ENCODE peak calls at places on chromosomes 6 and 20, in seven cellular contexts. V, N, S, T, Q, E and K are unnamed samples.

GRCh38 chr6:20678831-20679352 is 144.6 kb downstream of the CDKAL1 start:
- DNase-seq in V (peak), N (no peak), S (no peak), T (peak), Q (no peak), E (no peak), K (no peak)

GRCh38 chr6:30543824-30544223 is 12.5 kb downstream of the GNL1 start:
- DNase-seq in V (no peak), N (no peak), S (no peak), T (no peak), Q (no peak), E (no peak), K (no peak)

GRCh38 chr6:157981395-157982296 is at the start of gene SYNJ2:
- DNase-seq in V (peak), N (peak), S (peak), T (peak), Q (peak), E (no peak), K (no peak)

GRCh38 chr6:32941412-32941784 is 570 bp upstream of the HLA-DMB start:
- DNase-seq in V (no peak), N (no peak), S (no peak), T (no peak), Q (peak), E (no peak), K (peak)

GRCh38 chr6:85368631-85369030 is 81.3 kb upstream of the NT5E start:
- DNase-seq in V (no peak), N (no peak), S (no peak), T (no peak), Q (no peak), E (no peak), K (no peak)

GRCh38 chr20:64233725-64234124 is 21.8 kb upstream of the PCMTD2 start:
- DNase-seq in V (no peak), N (no peak), S (no peak), T (no peak), Q (no peak), E (no peak), K (no peak)

GRCh38 chr6:38671885-38672467 is 31.0 kb downstream of the GLO1 start:
- DNase-seq in V (peak), N (peak), S (peak), T (peak), Q (peak), E (peak), K (peak)

GRCh38 chr20:48738399-48739304 is 89.1 kb downstream of the PREX1 start:
- DNase-seq in V (no peak), N (no peak), S (no peak), T (no peak), Q (no peak), E (no peak), K (peak)

GRCh38 chr6:1278057-1278720 is 33.7 kb upstream of the FOXQ1 start:
- DNase-seq in V (no peak), N (no peak), S (no peak), T (peak), Q (no peak), E (no peak), K (no peak)

GRCh38 chr20:46627251-46627650 is 24.0 kb downstream of the SLC13A3 start:
- DNase-seq in V (no peak), N (no peak), S (no peak), T (no peak), Q (no peak), E (no peak), K (no peak)

GRCh38 chr6:73236147-73236750 is 11.0 kb upstream of the KHDC1L start:
- DNase-seq in V (no peak), N (peak), S (no peak), T (peak), Q (no peak), E (no peak), K (no peak)

GRCh38 chr20:19937651-19938420 is 79.3 kb upstream of the NAA20 start:
- DNase-seq in V (no peak), N (no peak), S (no peak), T (no peak), Q (no peak), E (no peak), K (no peak)

GRCh38 chr6:146388736-146389364 is 154.8 kb upstream of the RAB32 start:
- DNase-seq in V (peak), N (no peak), S (no peak), T (no peak), Q (peak), E (no peak), K (no peak)

GRCh38 chr20:6838181-6838826 is 70.8 kb downstream of the BMP2 start:
- DNase-seq in V (no peak), N (no peak), S (no peak), T (peak), Q (peak), E (no peak), K (no peak)

DNA sequence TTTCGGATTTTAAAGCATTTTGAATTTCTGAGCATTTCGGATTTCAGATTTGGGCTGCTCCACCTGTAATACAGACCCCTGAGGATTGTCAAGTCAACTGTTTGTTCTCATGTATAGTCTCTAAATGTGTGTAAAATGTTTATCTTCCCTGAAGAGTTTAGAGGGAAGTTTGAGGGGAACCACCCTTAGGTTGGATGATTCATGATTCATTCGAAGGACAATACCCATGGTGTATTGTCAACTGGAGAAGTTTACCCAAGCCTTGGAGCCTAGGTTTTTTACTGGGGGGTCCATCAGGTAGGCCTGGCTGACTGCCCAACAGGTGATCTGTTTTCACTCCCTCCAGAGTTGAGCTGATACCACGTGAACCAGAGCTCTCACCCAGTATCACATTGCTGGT is 18.9 kb downstream of the GSTA4 start:
- DNase-seq in V (no peak), N (no peak), S (no peak), T (no peak), Q (no peak), E (no peak), K (no peak)
- H3K4me2 ChIP-seq in V (no peak), N (no peak), S (no peak), T (no peak), Q (no peak), E (no peak), K (no peak)

DNA sequence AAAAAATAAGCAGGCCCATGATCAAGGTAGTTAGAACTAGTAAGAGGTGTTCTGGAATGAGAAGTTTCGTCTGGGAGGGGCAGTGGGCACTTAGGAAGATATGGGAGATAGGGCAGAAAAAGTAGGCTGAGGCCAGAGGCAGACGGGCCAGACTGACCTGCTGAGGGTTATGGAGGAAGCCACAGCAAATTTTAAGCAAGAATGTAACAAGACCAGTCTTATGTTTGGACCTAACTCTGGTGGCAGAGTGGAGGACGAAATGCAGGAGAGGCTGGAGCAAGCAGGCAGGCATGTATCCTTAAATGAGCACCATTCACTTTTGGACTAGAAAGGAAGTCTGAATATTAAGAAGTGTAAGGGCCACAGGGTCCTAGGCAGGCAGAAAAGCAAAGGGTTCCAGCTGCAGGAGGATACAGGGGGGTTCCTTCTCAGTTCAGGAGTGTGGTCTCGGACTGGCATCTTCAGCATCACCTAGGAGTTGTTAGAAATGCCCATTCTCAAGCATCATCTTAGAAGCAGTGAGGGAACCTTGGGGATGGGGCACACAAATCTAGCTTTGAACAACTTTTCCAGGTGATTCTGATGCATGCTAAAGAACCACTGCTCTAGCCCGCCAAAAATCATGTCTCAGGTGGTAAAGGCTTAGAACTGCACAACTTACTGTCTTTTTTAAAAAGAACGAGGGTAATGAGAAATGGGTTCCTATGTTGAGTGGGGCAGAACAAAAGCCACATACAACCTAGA is 1.7 kb upstream of the DSTN start:
- DNase-seq in V (no peak), N (no peak), S (no peak), T (peak), Q (no peak), E (no peak), K (peak)
- TF ChIP-seq EZH2phosphoT487 in V (no peak), N (no peak), S (no peak), T (no peak), Q (no peak), E (no peak), K (no peak)

GRCh38 chr6:150987855-150988484 is 122.5 kb downstream of the MTHFD1L start:
- DNase-seq in V (no peak), N (no peak), S (no peak), T (no peak), Q (no peak), E (no peak), K (no peak)
- H3K4me2 ChIP-seq in V (no peak), N (no peak), S (no peak), T (no peak), Q (no peak), E (no peak), K (no peak)

GRCh38 chr6:163338671-163339405 is 75.7 kb upstream of the QKI start:
- DNase-seq in V (peak), N (peak), S (no peak), T (no peak), Q (peak), E (no peak), K (no peak)
- TF ChIP-seq EZH2phosphoT487 in V (no peak), N (no peak), S (no peak), T (no peak), Q (no peak), E (no peak), K (no peak)

DNA sequence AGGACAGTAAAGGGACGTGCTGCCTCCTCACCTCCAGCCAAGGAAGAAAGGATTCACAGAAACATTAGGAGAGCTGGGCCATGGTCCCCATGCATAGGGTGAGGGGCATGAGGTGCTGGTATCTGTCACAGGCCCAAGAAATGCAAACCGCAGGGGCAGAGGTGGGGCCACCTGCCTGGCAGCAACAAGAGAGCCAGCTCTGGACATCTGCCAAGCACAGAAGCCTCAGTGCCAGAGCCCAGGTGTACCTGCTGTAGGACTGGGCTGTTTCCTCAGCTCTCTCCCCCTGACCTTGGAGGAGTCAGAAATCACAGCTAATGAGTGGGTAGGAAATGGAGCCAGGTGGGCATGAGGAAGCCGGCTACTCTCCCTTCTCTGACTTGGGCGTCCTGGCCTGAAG is 45.3 kb downstream of the SLC2A12 start:
- DNase-seq in V (no peak), N (no peak), S (no peak), T (peak), Q (no peak), E (no peak), K (no peak)
- H3K4me2 ChIP-seq in V (no peak), N (no peak), S (no peak), T (no peak), Q (no peak), E (no peak), K (no peak)

GRCh38 chr6:68197356-68197755 is 437.7 kb upstream of the ADGRB3 start:
- DNase-seq in V (no peak), N (no peak), S (no peak), T (peak), Q (no peak), E (no peak), K (no peak)
- TF ChIP-seq EZH2phosphoT487 in V (no peak), N (no peak), S (no peak), T (no peak), Q (no peak), E (no peak), K (no peak)